ENCODE peak calls at places on chromosomes 1 and 21, in eight cellular contexts. X is GM23248, V is mesenchymal stem cell, L is trophoblast cell, B is fibroblast of lung, A is uterus, G is left lung, R is cardiac muscle cell. D is an unnamed sample.

GRCh38 chr21:38831526-38832467 is 26.1 kb downstream of the ETS2 start:
- DNase-seq in X (peak), V (peak), L (peak), B (peak), A (peak), G (peak), R (peak), D (peak)

GRCh38 chr1:168280577-168280976 is at the start of gene TBX19:
- DNase-seq in X (no peak), V (no peak), L (no peak), B (no peak), A (no peak), G (no peak), R (no peak), D (no peak)

GRCh38 chr1:117512728-117513321 is 93.0 kb upstream of the TENT5C start:
- DNase-seq in X (peak), V (peak), L (peak), B (no peak), A (no peak), G (no peak), R (peak), D (no peak)

GRCh38 chr1:94310570-94311270 is 73.3 kb upstream of the ARHGAP29 start:
- DNase-seq in X (no peak), V (no peak), L (no peak), B (no peak), A (no peak), G (no peak), R (no peak), D (no peak)

GRCh38 chr1:248404024-248404423 is 1.2 kb downstream of the OR2T1 start:
- DNase-seq in X (no peak), V (peak), L (peak), B (peak), A (no peak), G (no peak), R (no peak), D (no peak)

GRCh38 chr1:162985816-162986215 is 83.3 kb upstream of the RGS4 start:
- DNase-seq in X (no peak), V (no peak), L (no peak), B (peak), A (no peak), G (no peak), R (no peak), D (no peak)

GRCh38 chr1:204313675-204314074 is 46.1 kb downstream of the PLEKHA6 start:
- DNase-seq in X (no peak), V (no peak), L (no peak), B (no peak), A (no peak), G (no peak), R (peak), D (no peak)

GRCh38 chr1:28070725-28071593 is 17.5 kb downstream of the EYA3 start:
- DNase-seq in X (no peak), V (no peak), L (no peak), B (no peak), A (no peak), G (no peak), R (no peak), D (no peak)

GRCh38 chr1:35615440-35615839 is 25.9 kb downstream of the PSMB2 start:
- DNase-seq in X (no peak), V (no peak), L (no peak), B (no peak), A (no peak), G (no peak), R (no peak), D (no peak)

GRCh38 chr21:45052960-45053359 is 21.4 kb upstream of the ADARB1 start:
- DNase-seq in X (no peak), V (no peak), L (no peak), B (no peak), A (no peak), G (no peak), R (no peak), D (no peak)

GRCh38 chr1:32907435-32907834 is 6.2 kb upstream of the TMEM54 start:
- DNase-seq in X (peak), V (peak), L (no peak), B (peak), A (no peak), G (no peak), R (peak), D (no peak)

GRCh38 chr1:26469558-26469957 is 2.7 kb upstream of the HMGN2 start:
- DNase-seq in X (no peak), V (no peak), L (no peak), B (no peak), A (no peak), G (no peak), R (no peak), D (no peak)

GRCh38 chr1:151346082-151346768 is 827 bp downstream of the RFX5 start:
- DNase-seq in X (no peak), V (no peak), L (no peak), B (no peak), A (no peak), G (no peak), R (no peak), D (no peak)

GRCh38 chr21:37423103-37423502 is 56.5 kb downstream of the DYRK1A start:
- DNase-seq in X (no peak), V (no peak), L (no peak), B (no peak), A (no peak), G (no peak), R (no peak), D (no peak)

GRCh38 chr1:37622131-37622530 is 12.6 kb downstream of the RSPO1 start:
- DNase-seq in X (no peak), V (no peak), L (no peak), B (no peak), A (no peak), G (no peak), R (no peak), D (no peak)

GRCh38 chr1:219801433-219801832 is 126.9 kb downstream of the SLC30A10 start:
- DNase-seq in X (no peak), V (no peak), L (no peak), B (no peak), A (no peak), G (no peak), R (no peak), D (no peak)

DNA sequence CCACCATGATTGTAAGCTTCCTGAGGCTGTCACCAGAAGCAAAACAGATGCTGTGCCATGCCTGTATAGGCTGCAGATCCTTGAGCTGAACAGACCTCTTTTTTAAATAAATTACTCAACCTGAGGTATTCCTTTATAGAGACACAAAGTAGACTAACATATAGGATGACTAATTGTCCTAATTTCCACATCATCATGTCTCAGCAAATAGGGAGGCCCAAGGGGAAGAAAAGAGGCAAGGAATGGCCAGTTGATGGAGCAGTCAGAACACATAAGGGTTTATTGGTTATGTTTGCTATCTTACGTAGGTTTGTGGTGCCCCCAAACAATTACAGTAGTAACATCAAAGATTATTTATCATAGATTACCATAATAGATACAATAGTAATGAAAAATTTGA is 126.2 kb downstream of the RASAL2 start:
- DNase-seq in X (peak), V (peak), L (no peak), B (peak), A (no peak), G (no peak), R (peak), D (no peak)
- H3K27ac ChIP-seq in X (no peak), V (no peak), L (no peak), B (no peak), A (no peak), G (no peak), R (no peak), D (no peak)

DNA sequence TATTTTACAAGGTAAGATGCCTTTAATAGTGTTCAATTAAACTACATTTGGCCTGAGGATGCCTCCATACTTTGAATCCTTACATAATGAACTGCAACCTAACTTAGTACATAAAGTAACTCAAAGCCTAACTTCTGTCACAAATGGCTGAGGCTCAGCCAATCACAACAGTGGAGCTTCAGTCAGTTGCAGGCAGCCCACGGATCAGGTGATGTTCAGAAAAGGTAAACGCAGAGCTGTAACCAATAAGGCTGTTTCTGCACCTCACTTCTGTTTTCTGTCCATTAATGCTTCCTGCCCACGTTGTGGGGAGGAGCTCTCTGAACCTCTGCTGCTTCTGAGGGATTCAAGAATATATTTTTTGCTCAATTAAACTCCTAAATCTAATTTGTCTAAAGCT is 94.8 kb upstream of the KIAA0040 start:
- DNase-seq in X (no peak), V (no peak), L (no peak), B (no peak), A (no peak), G (no peak), R (no peak), D (no peak)
- H3K27ac ChIP-seq in X (no peak), V (no peak), L (no peak), B (no peak), A (no peak), G (no peak), R (no peak), D (peak)

GRCh38 chr1:85320371-85321131 is 44.1 kb upstream of the BCL10 start:
- DNase-seq in X (peak), V (peak), L (peak), B (peak), A (no peak), G (no peak), R (peak), D (no peak)
- H3K27ac ChIP-seq in X (peak), V (peak), L (peak), B (peak), A (no peak), G (no peak), R (no peak), D (peak)

DNA sequence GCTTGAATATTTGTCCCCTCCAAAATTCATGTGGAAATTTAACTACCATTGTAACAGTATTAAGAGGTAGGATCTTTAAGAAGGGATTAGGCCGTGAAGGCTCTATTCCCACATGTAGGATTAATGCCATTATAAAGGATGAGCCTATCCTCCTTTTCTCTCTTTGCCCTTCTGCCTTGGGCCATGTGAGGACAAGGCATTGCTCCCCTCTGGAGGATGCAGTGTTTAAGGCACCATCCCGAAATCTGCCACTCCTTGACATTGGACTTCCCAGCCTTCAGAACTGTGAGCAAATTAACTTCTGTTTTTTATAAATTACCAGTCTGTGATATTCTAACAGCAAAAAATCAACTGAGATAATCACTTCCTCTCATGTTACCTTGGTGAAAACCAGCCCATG is 124.4 kb downstream of the TOMM20 start:
- DNase-seq in X (no peak), V (no peak), L (no peak), B (no peak), A (no peak), G (no peak), R (no peak), D (no peak)
- H3K27ac ChIP-seq in X (no peak), V (no peak), L (no peak), B (no peak), A (no peak), G (no peak), R (no peak), D (no peak)

D was measured in left ventricle myocardium inferior.